ENCODE peak calls at places on chromosomes 11 and 22, in six cellular contexts. B is heart left ventricle, H is keratinocyte, O is OCI-LY7, K is colonic mucosa, X is PC-3. M is an unnamed sample.

GRCh38 chr11:117178210-117179034 is at the start of gene SIDT2:
- DNase-seq in B (peak; percentile 98), H (peak; percentile 49), O (peak; percentile 96), K (peak; percentile 96), X (peak; percentile 98), M (peak; percentile 61)

GRCh38 chr22:44049369-44050231 is 25.5 kb downstream of the PARVB start:
- DNase-seq in B (no peak), H (no peak), O (no peak), K (no peak), X (no peak), M (no peak)

GRCh38 chr11:131042041-131042390 is 125.7 kb upstream of the SNX19 start:
- DNase-seq in B (no peak), H (no peak), O (no peak), K (no peak), X (peak; percentile 45), M (no peak)

GRCh38 chr11:117819096-117820040 is 5.2 kb downstream of the FXYD2 start:
- DNase-seq in B (peak; percentile 73), H (no peak), O (peak; percentile 35), K (peak; percentile 84), X (peak; percentile 86), M (no peak)

GRCh38 chr11:46489668-46490560 is 98.3 kb upstream of the CHRM4 start:
- DNase-seq in B (no peak), H (no peak), O (peak; percentile 68), K (peak; percentile 40), X (peak; percentile 59), M (no peak)

GRCh38 chr11:46202149-46202548 is 75.3 kb upstream of the CREB3L1 start:
- DNase-seq in B (no peak), H (peak; percentile 5), O (no peak), K (no peak), X (peak; percentile 47), M (no peak)

GRCh38 chr11:38577769-38578168 is 1979.7 kb upstream of the RAG2 start:
- DNase-seq in B (no peak), H (no peak), O (no peak), K (no peak), X (no peak), M (no peak)

GRCh38 chr11:35285471-35285870 is 133.9 kb downstream of the SLC1A2 start:
- DNase-seq in B (no peak), H (no peak), O (no peak), K (no peak), X (no peak), M (no peak)

GRCh38 chr11:46520971-46521745 is 72.7 kb downstream of the AMBRA1 start:
- DNase-seq in B (no peak), H (no peak), O (no peak), K (no peak), X (peak; percentile 65), M (no peak)

GRCh38 chr11:6992026-6992425 is 28.1 kb downstream of the ZNF214 start:
- DNase-seq in B (no peak), H (no peak), O (no peak), K (no peak), X (no peak), M (no peak)

GRCh38 chr11:86068138-86068861 is 584 bp downstream of the PICALM start:
- DNase-seq in B (peak; percentile 54), H (no peak), O (peak; percentile 66), K (peak; percentile 62), X (peak; percentile 6), M (no peak)

GRCh38 chr11:8913961-8914660 is 3.1 kb downstream of the AKIP1 start:
- DNase-seq in B (peak; percentile 40), H (no peak), O (peak; percentile 70), K (no peak), X (peak; percentile 41), M (no peak)

GRCh38 chr11:12005476-12005875 is 3.0 kb downstream of the DKK3 start:
- DNase-seq in B (no peak), H (no peak), O (no peak), K (no peak), X (peak; percentile 66), M (no peak)

GRCh38 chr11:12005061-12005460 is 3.4 kb downstream of the DKK3 start:
- DNase-seq in B (no peak), H (no peak), O (no peak), K (no peak), X (no peak), M (no peak)

GRCh38 chr11:12007769-12008737 is at the start of gene DKK3:
- DNase-seq in B (peak; percentile 52), H (no peak), O (no peak), K (no peak), X (no peak), M (no peak)

GRCh38 chr11:12007230-12007593 is 1.2 kb downstream of the DKK3 start:
- DNase-seq in B (no peak), H (no peak), O (no peak), K (no peak), X (no peak), M (no peak)

GRCh38 chr11:12006552-12007229 is 1.7 kb downstream of the DKK3 start:
- DNase-seq in B (no peak), H (no peak), O (no peak), K (no peak), X (no peak), M (no peak)
- H3K4me3 ChIP-seq in B (peak overlapping the region; percentile 71), H (peak overlapping the region; percentile 75), O (no peak overlapping the region), K (no peak overlapping the region), X (no peak overlapping the region), M (no peak overlapping the region)

GRCh38 chr11:15190611-15191010 is 75.9 kb downstream of the INSC start:
- DNase-seq in B (no peak), H (no peak), O (no peak), K (no peak), X (no peak), M (no peak)

GRCh38 chr11:15189189-15189588 is 74.5 kb downstream of the INSC start:
- DNase-seq in B (no peak), H (no peak), O (no peak), K (no peak), X (no peak), M (no peak)

GRCh38 chr11:15194671-15195415 is 80.1 kb downstream of the INSC start:
- DNase-seq in B (no peak), H (no peak), O (no peak), K (no peak), X (no peak), M (no peak)

GRCh38 chr11:15189646-15190365 is 75.1 kb downstream of the INSC start:
- DNase-seq in B (no peak), H (no peak), O (no peak), K (no peak), X (no peak), M (no peak)

DNA sequence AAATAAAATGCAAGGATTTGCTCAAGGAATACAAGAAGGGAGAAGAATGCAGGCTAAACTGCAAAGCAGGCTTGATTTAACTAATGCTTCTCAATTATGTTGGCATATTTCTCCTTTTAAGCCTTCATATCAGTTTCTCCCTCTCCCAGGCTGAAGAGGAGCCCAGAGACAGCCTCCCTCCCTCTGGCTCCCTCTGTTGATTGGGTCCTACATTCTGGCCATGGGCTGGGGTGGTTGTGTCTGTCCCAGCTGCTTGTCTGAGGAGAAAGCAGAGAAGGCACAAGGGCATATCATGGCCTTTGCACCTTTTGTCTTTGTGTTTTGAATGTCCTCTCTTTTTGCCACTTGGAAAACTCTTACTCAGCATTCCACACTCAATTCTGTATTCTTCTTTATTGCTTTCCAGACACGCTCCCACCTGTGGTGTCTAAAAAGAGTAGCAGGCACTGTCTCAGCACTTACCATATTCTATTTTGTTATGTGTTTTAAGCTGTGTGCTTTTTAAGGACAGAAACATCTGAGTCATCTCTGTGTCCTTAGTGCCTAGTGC is 77.4 kb downstream of the INSC start:
- DNase-seq in B (no peak), H (no peak), O (no peak), K (no peak), X (no peak), M (no peak)
- TF ChIP-seq CTCF in B (no peak), H (no peak), O (no peak), K (no peak), X (no peak), M (no peak)

GRCh38 chr11:1694846-1695547 is 2.0 kb upstream of the KRTAP5-6 start:
- DNase-seq in B (no peak), H (no peak), O (no peak), K (peak; percentile 15), X (no peak), M (no peak)

GRCh38 chr11:1691878-1692707 is 4.9 kb upstream of the KRTAP5-6 start:
- DNase-seq in B (no peak), H (no peak), O (no peak), K (no peak), X (no peak), M (no peak)

GRCh38 chr11:1694064-1694845 is 2.7 kb upstream of the KRTAP5-6 start:
- DNase-seq in B (peak; percentile 92), H (no peak), O (peak; percentile 82), K (peak; percentile 90), X (peak; percentile 86), M (peak; percentile 8)

GRCh38 chr11:1692708-1693326 is 4.2 kb upstream of the KRTAP5-6 start:
- DNase-seq in B (no peak), H (no peak), O (no peak), K (no peak), X (no peak), M (no peak)

DNA sequence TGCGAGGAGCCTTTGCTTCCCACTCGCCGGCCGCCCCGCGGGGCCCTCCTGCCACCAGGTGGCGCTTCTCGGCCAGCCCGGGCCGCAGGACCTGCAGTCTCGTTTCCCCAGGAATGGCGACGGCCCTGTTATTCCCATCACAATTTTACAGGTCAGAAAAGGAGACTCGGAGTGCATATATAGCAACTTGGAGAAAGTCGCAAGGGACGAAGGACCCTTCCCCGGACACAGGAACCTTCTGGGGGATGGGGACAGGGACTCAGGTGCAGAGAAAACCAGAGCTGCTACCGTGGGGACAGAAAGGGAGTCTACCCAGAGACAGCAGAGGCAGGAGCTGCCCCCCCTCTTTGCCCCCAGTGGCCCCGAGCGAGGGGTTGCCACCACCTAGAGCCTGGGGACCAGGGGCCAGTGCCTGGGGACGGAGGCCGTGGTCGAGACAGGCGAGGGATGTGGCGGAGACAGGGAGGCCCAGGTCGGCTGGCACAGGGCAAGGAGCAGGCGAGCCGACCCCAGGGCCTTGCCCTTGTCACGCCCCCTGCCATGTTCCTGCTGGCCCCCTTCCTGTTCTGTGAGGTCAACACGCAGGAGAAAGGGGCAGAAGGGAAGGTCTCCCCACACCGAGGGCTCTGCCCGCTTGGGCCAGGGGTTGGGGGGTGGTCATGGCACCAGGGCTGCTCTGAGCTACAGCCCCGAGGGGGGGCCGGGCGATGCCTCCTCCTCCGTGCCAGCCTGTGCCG is 3.5 kb upstream of the KRTAP5-6 start:
- DNase-seq in B (peak; percentile 78), H (no peak), O (peak; percentile 68), K (peak; percentile 78), X (peak; percentile 81), M (no peak)
- H3K4me3 ChIP-seq in B (peak overlapping the region; percentile 42), H (peak overlapping the region; percentile 44), O (peak overlapping the region; percentile 39), K (peak overlapping the region; percentile 11), X (peak overlapping the region; percentile 63), M (no peak overlapping the region)

DNA sequence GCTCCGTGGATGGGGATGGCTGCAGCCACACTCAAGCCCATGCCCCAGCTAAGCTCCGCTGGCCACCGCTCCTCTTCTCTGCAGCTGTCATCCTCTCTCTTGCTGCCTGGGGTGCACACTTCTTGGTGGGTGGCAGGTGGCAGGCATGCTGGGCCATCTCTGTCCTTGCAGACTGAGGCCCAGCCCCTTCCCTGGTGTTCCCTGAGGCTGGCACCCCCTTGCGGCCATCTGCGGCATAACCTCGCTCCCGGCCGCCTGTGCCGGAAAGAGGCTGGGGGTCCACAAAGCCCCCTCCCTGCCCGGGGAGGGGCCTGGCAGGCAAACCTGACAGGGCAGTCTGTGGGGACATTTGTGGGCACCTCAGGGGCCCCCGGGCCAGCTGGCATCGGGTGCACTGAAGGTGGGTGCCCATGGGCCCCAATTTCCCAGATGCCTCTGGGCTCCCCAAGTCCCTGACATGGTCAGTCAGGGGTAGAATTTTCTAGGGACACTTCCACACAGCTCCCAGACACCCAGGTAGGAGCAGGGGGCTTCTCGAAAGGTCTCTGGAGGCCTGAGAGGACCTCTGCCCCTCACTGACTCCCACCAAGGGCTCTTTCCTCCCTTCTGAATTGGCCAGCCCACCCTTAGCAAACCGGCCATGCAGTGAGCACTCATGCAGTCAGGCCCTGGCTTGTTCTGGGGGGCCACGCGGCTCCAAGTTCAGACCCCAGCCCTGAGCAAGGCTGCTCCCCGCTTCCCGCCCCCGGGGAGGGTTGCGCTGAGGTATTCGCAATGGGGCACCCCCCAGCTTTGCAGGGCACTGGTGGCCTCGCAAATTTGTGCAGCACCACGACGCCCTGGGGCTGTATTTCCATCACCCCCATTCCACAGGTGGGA is 23.5 kb upstream of the TH start:
- DNase-seq in B (no peak), H (no peak), O (peak; percentile 41), K (peak; percentile 49), X (peak; percentile 60), M (no peak)
- TF ChIP-seq CTCF in B (peak; percentile 74), H (peak; percentile 88), O (peak; percentile 87), K (peak; percentile 95), X (peak; percentile 92), M (peak; percentile 91)

M was measured in GM12864.